ENCODE peak calls at places on chromosome 2, in eight cellular contexts. C, I, W, X, J, V, N and B are unnamed samples.
A peak's percentile ranks its signal among the peaks of the same experiment; 100 is the strongest.

GRCh38 chr2:9984217-9984739 is 32.8 kb downstream of the GRHL1 start:
- DNase-seq in J (no peak), X (peak; percentile 64), C (no peak), N (peak; percentile 90), I (peak; percentile 41), W (peak; percentile 28), V (peak; percentile 3), B (peak; percentile 60)

GRCh38 chr2:77666251-77666980 is 144.2 kb upstream of the LRRTM4 start:
- DNase-seq in J (no peak), N (no peak), W (no peak), C (no peak), V (no peak), X (no peak), I (no peak), B (no peak)

GRCh38 chr2:181465686-181466375 is 8.6 kb downstream of the ITGA4 start:
- DNase-seq in I (peak; percentile 71), X (no peak), C (peak; percentile 65), J (no peak), W (no peak), N (no peak), V (no peak), B (no peak)

GRCh38 chr2:225040862-225041209 is 1.4 kb downstream of the DOCK10 start:
- DNase-seq in C (peak; percentile 24), W (no peak), J (no peak), X (no peak), V (no peak), I (peak; percentile 13), N (peak; percentile 21), B (peak; percentile 54)

GRCh38 chr2:149394864-149395263 is 64.5 kb downstream of the LYPD6 start:
- DNase-seq in X (no peak), J (no peak), C (no peak), I (peak; percentile 13), N (no peak), V (no peak), W (no peak), B (no peak)

GRCh38 chr2:111709321-111709720 is 174.7 kb downstream of the ANAPC1 start:
- DNase-seq in N (no peak), V (no peak), X (no peak), W (no peak), I (no peak), C (no peak), J (no peak), B (no peak)

GRCh38 chr2:67448648-67449047 is 51.5 kb downstream of the ETAA1 start:
- DNase-seq in N (no peak), I (no peak), J (no peak), V (no peak), W (no peak), X (no peak), C (no peak), B (no peak)

GRCh38 chr2:82023710-82024109 is 1719.2 kb upstream of the LRRTM1 start:
- DNase-seq in C (no peak), V (no peak), W (peak; percentile 16), X (peak; percentile 12), J (no peak), I (no peak), N (no peak), B (no peak)

GRCh38 chr2:96549967-96550786 is 13.6 kb downstream of the ARID5A start:
- DNase-seq in N (peak; percentile 51), J (no peak), V (peak; percentile 31), C (no peak), W (no peak), I (no peak), X (no peak), B (no peak)

GRCh38 chr2:230762317-230762896 is 49.8 kb downstream of the CAB39 start:
- DNase-seq in J (no peak), I (no peak), W (no peak), N (peak; percentile 46), V (no peak), C (no peak), X (peak; percentile 64), B (no peak)

GRCh38 chr2:28750316-28751101 is 1.1 kb upstream of the PPP1CB start:
- DNase-seq in I (peak; percentile 79), J (no peak), V (no peak), C (no peak), N (no peak), X (peak; percentile 61), W (no peak), B (no peak)

GRCh38 chr2:229153307-229153706 is 117.8 kb downstream of the PID1 start:
- DNase-seq in W (no peak), V (no peak), I (peak; percentile 65), N (no peak), J (no peak), X (no peak), C (no peak), B (no peak)